ENCODE peak calls at places on chromosome 22, in four cellular contexts. One of them, this sample, is unnamed.

GRCh38 chr22:49826603-49827306 is 918 bp downstream of the BRD1 start:
- DNase-seq in H1: peak; percentile 60
- DNase-seq in psoas muscle: peak; percentile 78
- DNase-seq in PC-9: no peak
- DNase-seq in this sample: no peak

GRCh38 chr22:37486224-37486845 is at the start of gene MFNG:
- DNase-seq in H1: peak; percentile 83
- DNase-seq in psoas muscle: peak; percentile 80
- DNase-seq in PC-9: no peak
- DNase-seq in this sample: no peak

GRCh38 chr22:50340157-50340879 is 2.8 kb upstream of the PPP6R2 start:
- DNase-seq in H1: no peak
- DNase-seq in psoas muscle: no peak
- DNase-seq in PC-9: peak; percentile 27
- DNase-seq in this sample: no peak

GRCh38 chr22:28075260-28075981 is 156.4 kb upstream of the PITPNB start:
- DNase-seq in H1: no peak
- DNase-seq in psoas muscle: peak; percentile 73
- DNase-seq in PC-9: peak; percentile 0
- DNase-seq in this sample: peak; percentile 57

GRCh38 chr22:49018601-49019000 is 809.1 kb downstream of the BRD1 start:
- DNase-seq in H1: peak; percentile 30
- DNase-seq in psoas muscle: no peak
- DNase-seq in PC-9: no peak
- DNase-seq in this sample: no peak

GRCh38 chr22:29071261-29072045 is 1.4 kb upstream of the KREMEN1 start:
- DNase-seq in H1: peak; percentile 78
- DNase-seq in psoas muscle: no peak
- DNase-seq in PC-9: peak; percentile 6
- DNase-seq in this sample: no peak

GRCh38 chr22:40396882-40397281 is 26.5 kb downstream of the SGSM3 start:
- DNase-seq in H1: peak; percentile 53
- DNase-seq in psoas muscle: no peak
- DNase-seq in PC-9: peak; percentile 89
- DNase-seq in this sample: no peak

GRCh38 chr22:17964647-17965046 is 59.7 kb downstream of the MICAL3 start:
- DNase-seq in H1: no peak
- DNase-seq in psoas muscle: no peak
- DNase-seq in PC-9: no peak
- DNase-seq in this sample: no peak

GRCh38 chr22:47165998-47166397 is 403.5 kb downstream of the TBC1D22A start:
- DNase-seq in H1: no peak
- DNase-seq in psoas muscle: peak; percentile 15
- DNase-seq in PC-9: no peak
- DNase-seq in this sample: no peak

GRCh38 chr22:42074153-42074750 is at the start of gene PHETA2:
- DNase-seq in H1: peak; percentile 67
- DNase-seq in psoas muscle: peak; percentile 75
- DNase-seq in PC-9: peak; percentile 29
- DNase-seq in this sample: no peak

GRCh38 chr22:37735054-37735453 is 38.2 kb downstream of the TRIOBP start:
- DNase-seq in H1: peak; percentile 73
- DNase-seq in psoas muscle: peak; percentile 79
- DNase-seq in PC-9: peak; percentile 68
- DNase-seq in this sample: no peak

GRCh38 chr22:39920134-39920743 is 19.4 kb downstream of the GRAP2 start:
- DNase-seq in H1: no peak
- DNase-seq in psoas muscle: no peak
- DNase-seq in PC-9: no peak
- DNase-seq in this sample: no peak

GRCh38 chr22:29073618-29074275 is 912 bp downstream of the KREMEN1 start:
- DNase-seq in H1: peak; percentile 80
- DNase-seq in psoas muscle: peak; percentile 74
- DNase-seq in PC-9: no peak
- DNase-seq in this sample: no peak

GRCh38 chr22:24089951-24090350 is 78.8 kb downstream of the CABIN1 start:
- DNase-seq in H1: no peak
- DNase-seq in psoas muscle: no peak
- DNase-seq in PC-9: no peak
- DNase-seq in this sample: no peak

GRCh38 chr22:28799834-28800307 is 498 bp downstream of the XBP1 start:
- DNase-seq in H1: no peak
- DNase-seq in psoas muscle: peak; percentile 85
- DNase-seq in PC-9: peak; percentile 45
- DNase-seq in this sample: peak; percentile 1

GRCh38 chr22:43643362-43643761 is 168.7 kb downstream of the EFCAB6 start:
- DNase-seq in H1: no peak
- DNase-seq in psoas muscle: no peak
- DNase-seq in PC-9: no peak
- DNase-seq in this sample: no peak

GRCh38 chr22:37396488-37397084 is 30.7 kb downstream of the ELFN2 start:
- DNase-seq in H1: no peak
- DNase-seq in psoas muscle: no peak
- DNase-seq in PC-9: no peak
- DNase-seq in this sample: no peak

GRCh38 chr22:25822344-25822743 is 80.4 kb downstream of the MYO18B start:
- DNase-seq in H1: no peak
- DNase-seq in psoas muscle: no peak
- DNase-seq in PC-9: no peak
- DNase-seq in this sample: no peak

GRCh38 chr22:17633217-17633997 is 4.9 kb upstream of the ATP6V1E1 start:
- DNase-seq in H1: no peak
- DNase-seq in psoas muscle: no peak
- DNase-seq in PC-9: peak; percentile 56
- DNase-seq in this sample: peak; percentile 57

GRCh38 chr22:42805998-42806481 is 51.0 kb downstream of the ARFGAP3 start:
- DNase-seq in H1: peak; percentile 47
- DNase-seq in psoas muscle: no peak
- DNase-seq in PC-9: no peak
- DNase-seq in this sample: no peak

GRCh38 chr22:26939466-26939865 is 282.1 kb downstream of the MIAT start:
- DNase-seq in H1: no peak
- DNase-seq in psoas muscle: no peak
- DNase-seq in PC-9: no peak
- DNase-seq in this sample: no peak

GRCh38 chr22:47113880-47114415 is 351.5 kb downstream of the TBC1D22A start:
- DNase-seq in H1: no peak
- DNase-seq in psoas muscle: no peak
- DNase-seq in PC-9: no peak
- DNase-seq in this sample: no peak

DNA sequence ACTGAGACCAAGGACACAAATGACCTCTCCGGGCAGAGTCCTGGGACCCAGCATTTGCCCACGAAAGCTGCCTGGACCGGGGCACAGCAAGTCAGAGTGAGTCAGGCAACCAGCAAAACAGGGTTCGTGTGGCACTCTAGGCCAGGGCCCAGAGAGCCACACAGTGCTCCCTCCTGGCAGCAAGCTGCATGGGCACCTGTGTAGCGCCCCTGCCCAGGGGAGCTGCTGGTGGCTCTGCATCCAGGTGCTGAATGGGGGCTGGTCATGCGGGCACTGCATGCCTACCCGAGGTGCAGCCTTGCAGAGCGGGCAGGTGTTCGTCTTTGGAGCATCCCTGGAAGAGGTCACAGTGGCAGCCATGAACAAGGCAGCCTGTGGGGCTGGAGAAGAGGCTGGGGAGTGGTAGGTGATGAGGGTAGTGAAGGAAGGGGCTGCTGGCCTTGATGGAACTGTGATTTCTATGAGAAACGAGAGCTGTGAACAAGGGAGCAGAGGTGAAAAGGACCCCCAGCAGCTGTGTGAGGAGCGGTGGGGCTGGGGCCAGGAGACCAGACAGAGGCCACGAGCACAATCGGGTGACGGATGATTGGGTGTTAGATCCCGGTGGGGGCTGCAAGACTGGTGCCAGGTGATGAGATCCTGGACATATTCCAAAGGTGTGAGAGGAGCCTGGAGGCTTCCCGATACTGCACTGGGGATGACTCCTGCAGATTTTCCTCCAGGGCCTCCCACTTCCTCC is 63.3 kb downstream of the DGCR2 start:
- DNase-seq in H1: no peak
- DNase-seq in psoas muscle: no peak
- DNase-seq in PC-9: no peak
- DNase-seq in this sample: no peak
- TF ChIP-seq CTCF in H1: peak; percentile 36
- TF ChIP-seq CTCF in psoas muscle: no peak
- TF ChIP-seq CTCF in PC-9: no peak
- TF ChIP-seq CTCF in this sample: no peak

GRCh38 chr22:30803679-30804078 is 109.0 kb downstream of the OSBP2 start:
- DNase-seq in H1: no peak
- DNase-seq in psoas muscle: no peak
- DNase-seq in PC-9: no peak
- DNase-seq in this sample: no peak
- H3K4me3 ChIP-seq in H1: no peak overlapping the region
- H3K4me3 ChIP-seq in psoas muscle: no peak overlapping the region
- H3K4me3 ChIP-seq in PC-9: peak overlapping the region; percentile 60
- H3K4me3 ChIP-seq in this sample: no peak overlapping the region

DNA sequence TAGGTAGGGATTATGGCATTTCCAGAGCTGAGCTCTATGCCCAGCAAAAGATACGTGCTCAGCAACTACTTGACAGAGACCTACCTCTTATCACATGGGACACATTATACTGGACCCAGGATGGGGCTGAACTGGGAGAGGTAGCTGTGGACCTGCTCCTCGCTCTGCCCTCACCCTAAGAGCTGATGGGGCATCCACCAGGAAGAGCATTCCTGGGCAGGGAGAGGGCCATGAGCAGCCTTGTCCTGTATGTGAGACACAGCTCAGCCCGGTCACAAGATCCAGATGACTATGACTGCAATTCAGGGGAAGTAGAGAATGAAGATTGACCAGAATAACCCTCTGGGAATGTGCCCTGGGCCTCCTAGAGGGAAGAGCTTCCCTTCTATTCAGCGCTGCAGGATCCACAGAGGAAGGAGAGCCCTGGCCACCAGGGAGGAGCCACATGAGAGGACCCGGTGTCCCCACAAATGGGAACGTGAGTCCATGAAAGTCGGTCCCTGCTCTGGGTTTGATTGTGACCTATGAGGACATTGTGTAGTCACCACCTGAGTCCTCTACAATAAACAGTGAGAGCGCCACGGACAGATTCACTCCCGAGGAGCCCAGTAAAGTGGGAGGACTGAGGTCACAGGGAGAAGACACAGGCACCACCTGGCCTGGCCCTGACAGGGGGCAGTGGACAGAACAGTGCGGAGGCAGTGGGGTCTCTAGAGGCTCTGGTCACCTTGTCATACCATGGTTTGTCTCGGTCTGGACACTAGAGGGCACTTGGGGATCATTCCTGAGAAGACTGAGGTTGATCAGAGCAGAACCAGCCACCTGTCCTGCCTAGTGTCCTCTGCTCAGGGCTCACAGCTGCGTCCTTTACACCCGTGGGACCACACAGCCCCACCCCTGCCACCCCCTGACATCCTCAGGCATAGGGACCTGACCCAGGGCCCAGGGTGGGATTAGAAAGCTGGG is 99.5 kb downstream of the ZNF280B start:
- DNase-seq in H1: peak; percentile 69
- DNase-seq in psoas muscle: no peak
- DNase-seq in PC-9: no peak
- DNase-seq in this sample: no peak
- H3K27me3 ChIP-seq in H1: peaks cover 68% of the 10 kb centered on the region
- H3K27me3 ChIP-seq in psoas muscle: no peaks in the 10 kb centered on the region
- H3K27me3 ChIP-seq in PC-9: peaks cover 27% of the 10 kb centered on the region
- H3K27me3 ChIP-seq in this sample: no peaks in the 10 kb centered on the region

DNA sequence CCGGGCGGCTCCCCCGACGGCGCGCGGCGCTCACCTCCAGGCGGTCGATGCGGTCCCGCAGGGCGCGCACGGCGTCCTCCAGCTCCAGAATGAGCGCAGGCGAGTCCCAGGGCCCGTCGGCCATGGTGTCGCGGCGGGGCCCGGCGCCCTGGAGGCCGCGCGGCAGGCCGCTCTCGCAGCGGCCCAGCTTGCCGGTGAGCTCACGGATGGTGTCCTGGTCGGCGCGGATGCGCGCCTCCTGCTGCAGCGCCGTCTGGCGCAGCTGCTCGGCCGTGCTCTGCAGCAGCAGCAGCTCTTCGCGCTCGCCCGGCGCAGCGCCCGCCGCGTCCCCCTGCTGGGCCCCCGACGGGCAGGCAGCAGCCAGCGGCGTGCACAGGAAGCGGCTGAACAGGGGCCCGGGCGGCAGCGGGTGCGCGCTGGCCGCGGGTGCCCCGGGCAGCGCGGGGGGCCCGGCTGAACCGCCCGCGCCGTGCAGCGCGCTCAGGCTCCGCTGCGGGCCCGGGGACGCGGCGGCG is 570 bp downstream of the NPTXR start:
- DNase-seq in H1: peak; percentile 68
- DNase-seq in psoas muscle: peak; percentile 71
- DNase-seq in PC-9: peak; percentile 62
- DNase-seq in this sample: no peak
- TF ChIP-seq CTCF in H1: no peak
- TF ChIP-seq CTCF in psoas muscle: peak; percentile 19
- TF ChIP-seq CTCF in PC-9: no peak
- TF ChIP-seq CTCF in this sample: peak; percentile 26

GRCh38 chr22:45058622-45058912 is 48.8 kb upstream of the PHF21B start:
- DNase-seq in H1: no peak
- DNase-seq in psoas muscle: no peak
- DNase-seq in PC-9: no peak
- DNase-seq in this sample: no peak
- H3K4me3 ChIP-seq in H1: no peak overlapping the region
- H3K4me3 ChIP-seq in psoas muscle: no peak overlapping the region
- H3K4me3 ChIP-seq in PC-9: no peak overlapping the region
- H3K4me3 ChIP-seq in this sample: no peak overlapping the region